ENCODE peak calls at places on chromosomes 11 and 22, in seven cellular contexts. O is CD8-positive, alpha-beta memory T cell; Y is fibroblast of lung; R is K562; C is PC-3; Z is upper lobe of right lung; N is mammary epithelial cell. B is an unnamed sample. For H3K4me1, the result is how much of the 10 kb centered on the place peaks cover.

GRCh38 chr11:61413496-61413895 is 16.3 kb downstream of the CPSF7 start:
- DNase-seq in O (no peak), Y (peak), R (no peak), C (no peak), Z (no peak), N (peak), B (no peak)

GRCh38 chr22:39959640-39960447 is at the start of gene TMA7B:
- DNase-seq in O (peak), Y (peak), R (peak), C (peak), Z (no peak), N (peak), B (peak)

GRCh38 chr11:2307733-2308331 is 6.0 kb downstream of the TSPAN32 start:
- DNase-seq in O (no peak), Y (no peak), R (no peak), C (no peak), Z (no peak), N (no peak), B (no peak)

GRCh38 chr11:125883375-125883774 is 4.1 kb upstream of the HYLS1 start:
- DNase-seq in O (no peak), Y (no peak), R (no peak), C (peak), Z (no peak), N (no peak), B (no peak)

GRCh38 chr11:68657021-68657780 is 27.1 kb upstream of the GAL start:
- DNase-seq in O (no peak), Y (no peak), R (no peak), C (no peak), Z (no peak), N (no peak), B (no peak)

GRCh38 chr11:130725417-130726233 is 190.7 kb downstream of the SNX19 start:
- DNase-seq in O (no peak), Y (peak), R (no peak), C (peak), Z (no peak), N (peak), B (no peak)

GRCh38 chr11:47269829-47270305 is at the start of gene MADD:
- DNase-seq in O (peak), Y (peak), R (peak), C (peak), Z (peak), N (peak), B (peak)

GRCh38 chr22:33577862-33578411 is 342.3 kb downstream of the LARGE1 start:
- DNase-seq in O (no peak), Y (peak), R (no peak), C (no peak), Z (no peak), N (no peak), B (no peak)

GRCh38 chr11:46537851-46538295 is 56.0 kb downstream of the AMBRA1 start:
- DNase-seq in O (peak), Y (peak), R (peak), C (peak), Z (no peak), N (peak), B (peak)

GRCh38 chr11:33753304-33753703 is 17.1 kb upstream of the CD59 start:
- DNase-seq in O (no peak), Y (peak), R (no peak), C (peak), Z (no peak), N (peak), B (no peak)

GRCh38 chr11:48142886-48143285 is 73.7 kb upstream of the OR4B1 start:
- DNase-seq in O (no peak), Y (no peak), R (no peak), C (no peak), Z (no peak), N (no peak), B (no peak)

DNA sequence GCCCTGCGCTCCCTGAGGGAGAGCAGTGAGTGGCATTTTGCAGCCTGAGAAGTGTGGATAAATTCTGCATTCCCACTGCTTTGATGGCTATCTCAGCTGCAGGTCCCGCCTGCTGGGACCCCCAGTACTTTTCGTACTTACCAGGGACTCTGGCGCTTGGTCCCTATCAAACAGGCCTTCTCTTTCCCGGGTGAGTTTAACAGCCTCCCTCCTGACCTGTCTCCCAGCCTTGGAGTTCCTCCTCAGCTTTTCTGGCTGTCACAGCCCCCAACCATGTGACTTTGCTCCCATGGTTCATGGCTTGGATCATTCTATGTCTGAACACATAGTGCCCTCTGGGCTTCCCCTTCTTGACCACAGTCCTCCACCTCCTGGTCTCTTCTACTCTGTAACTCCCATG is 56.9 kb downstream of the PARVA start:
- DNase-seq in O (no peak), Y (peak), R (no peak), C (no peak), Z (no peak), N (no peak), B (no peak)
- H3K4me1 ChIP-seq in O (under half), Y (under half), R (under half), C (under half), Z (under half), N (under half), B (under half)

DNA sequence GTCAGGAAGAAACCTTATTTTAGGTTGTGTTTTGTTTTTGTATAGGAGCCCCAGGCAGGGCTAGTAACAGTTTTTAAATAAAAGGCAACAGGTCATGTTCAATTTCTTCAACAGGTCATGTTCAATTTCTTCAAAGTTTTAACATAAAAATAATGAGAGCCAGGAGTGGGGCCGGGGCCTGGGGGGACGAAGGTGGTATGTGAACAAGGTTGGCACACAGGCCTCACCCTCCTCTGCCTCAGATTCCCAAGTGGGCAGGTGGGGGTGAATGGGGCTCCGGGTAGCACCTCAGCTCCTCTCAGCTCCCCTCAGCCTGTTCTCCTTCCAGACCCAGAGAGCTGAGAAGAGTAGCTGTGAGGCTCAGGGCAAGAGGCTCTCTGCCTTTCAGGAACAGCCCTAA is 4.4 kb downstream of the DERL3 start:
- DNase-seq in O (no peak), Y (no peak), R (no peak), C (no peak), Z (peak), N (no peak), B (no peak)
- H3K4me1 ChIP-seq in O (under half), Y (under half), R (under half), C (under half), Z (under half), N (under half), B (under half)

DNA sequence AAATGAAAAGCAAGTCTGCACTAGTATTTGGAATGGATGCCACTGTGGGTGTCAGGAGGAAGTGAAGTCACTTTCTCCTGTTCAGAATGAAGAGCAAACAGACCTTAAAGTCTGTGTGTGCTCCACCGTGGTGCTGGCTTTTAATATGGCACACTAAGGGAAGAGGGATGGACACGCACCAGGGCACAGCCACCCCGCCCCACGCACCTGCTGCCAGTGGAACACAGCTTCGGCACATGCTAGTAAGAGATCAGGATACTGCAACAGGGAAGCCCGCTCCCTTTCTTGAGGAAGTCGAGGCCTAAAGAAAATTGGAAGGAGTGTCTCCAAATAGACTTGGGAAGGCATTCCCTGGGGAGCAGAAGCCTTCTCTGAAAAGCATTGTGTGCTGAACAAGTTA is 504.4 kb upstream of the B3GAT1 start:
- DNase-seq in O (no peak), Y (no peak), R (no peak), C (no peak), Z (no peak), N (no peak), B (no peak)
- H3K4me1 ChIP-seq in O (under half), Y (under half), R (under half), C (under half), Z (under half), N (under half), B (under half)

GRCh38 chr22:21611210-21611977 is 18.4 kb downstream of the YDJC start:
- DNase-seq in O (no peak), Y (no peak), R (no peak), C (no peak), Z (no peak), N (no peak), B (no peak)
- H3K4me1 ChIP-seq in O (under half), Y (under half), R (under half), C (under half), Z (under half), N (under half), B (under half)

GRCh38 chr11:64881476-64881875 is 3.1 kb upstream of the EHD1 start:
- DNase-seq in O (no peak), Y (no peak), R (no peak), C (no peak), Z (no peak), N (no peak), B (no peak)
- H3K4me1 ChIP-seq in O (under half), Y (under half), R (under half), C (under half), Z (under half), N (under half), B (under half)

GRCh38 chr11:62602141-62603071 is 741 bp upstream of the MTA2 start:
- DNase-seq in O (peak), Y (peak), R (peak), C (peak), Z (peak), N (no peak), B (peak)
- H3K4me1 ChIP-seq in O (under half), Y (under half), R (under half), C (under half), Z (under half), N (under half), B (under half)

B was measured in A673.